ENCODE peak calls at places on chromosomes 5 and 9, in five cellular contexts. One of them, this sample, is unnamed.

GRCh38 chr5:38387161-38387560 is 128.8 kb downstream of the EGFLAM start:
- DNase-seq in PC-3: no peak
- DNase-seq in esophagus muscularis mucosa: no peak
- DNase-seq in left ventricle myocardium inferior: no peak
- DNase-seq in T-helper 17 cell: no peak
- DNase-seq in this sample: no peak

GRCh38 chr5:88060194-88060593 is 208.5 kb downstream of the TMEM161B start:
- DNase-seq in PC-3: no peak
- DNase-seq in esophagus muscularis mucosa: no peak
- DNase-seq in left ventricle myocardium inferior: no peak
- DNase-seq in T-helper 17 cell: no peak
- DNase-seq in this sample: no peak

GRCh38 chr9:114282104-114282485 is 40.8 kb upstream of the ORM1 start:
- DNase-seq in PC-3: no peak
- DNase-seq in esophagus muscularis mucosa: no peak
- DNase-seq in left ventricle myocardium inferior: peak; percentile 10
- DNase-seq in T-helper 17 cell: no peak
- DNase-seq in this sample: no peak

GRCh38 chr5:94442971-94443370 is 175.4 kb downstream of the KIAA0825 start:
- DNase-seq in PC-3: peak; percentile 25
- DNase-seq in esophagus muscularis mucosa: no peak
- DNase-seq in left ventricle myocardium inferior: no peak
- DNase-seq in T-helper 17 cell: no peak
- DNase-seq in this sample: no peak

GRCh38 chr9:126395439-126396212 is 69.0 kb downstream of the MVB12B start:
- DNase-seq in PC-3: peak; percentile 74
- DNase-seq in esophagus muscularis mucosa: no peak
- DNase-seq in left ventricle myocardium inferior: no peak
- DNase-seq in T-helper 17 cell: no peak
- DNase-seq in this sample: no peak

GRCh38 chr5:59816901-59817300 is 76.6 kb downstream of the PDE4D start:
- DNase-seq in PC-3: no peak
- DNase-seq in esophagus muscularis mucosa: no peak
- DNase-seq in left ventricle myocardium inferior: no peak
- DNase-seq in T-helper 17 cell: no peak
- DNase-seq in this sample: no peak

GRCh38 chr9:16268037-16269010 is 602.1 kb downstream of the BNC2 start:
- DNase-seq in PC-3: no peak
- DNase-seq in esophagus muscularis mucosa: no peak
- DNase-seq in left ventricle myocardium inferior: no peak
- DNase-seq in T-helper 17 cell: no peak
- DNase-seq in this sample: no peak

GRCh38 chr5:95808686-95809413 is 13.7 kb downstream of the GLRX start:
- DNase-seq in PC-3: no peak
- DNase-seq in esophagus muscularis mucosa: peak; percentile 95
- DNase-seq in left ventricle myocardium inferior: peak; percentile 85
- DNase-seq in T-helper 17 cell: peak; percentile 71
- DNase-seq in this sample: peak; percentile 70

GRCh38 chr9:96762562-96762961 is 15.3 kb downstream of the ZNF510 start:
- DNase-seq in PC-3: no peak
- DNase-seq in esophagus muscularis mucosa: no peak
- DNase-seq in left ventricle myocardium inferior: no peak
- DNase-seq in T-helper 17 cell: no peak
- DNase-seq in this sample: no peak
- H3K9me3 ChIP-seq in PC-3: peaks cover 50% of the 10 kb centered on the region
- H3K9me3 ChIP-seq in esophagus muscularis mucosa: peaks cover 28% of the 10 kb centered on the region
- H3K9me3 ChIP-seq in left ventricle myocardium inferior: peaks cover 100% of the 10 kb centered on the region
- H3K9me3 ChIP-seq in T-helper 17 cell: peaks cover 78% of the 10 kb centered on the region
- H3K9me3 ChIP-seq in this sample: peaks cover 12% of the 10 kb centered on the region

GRCh38 chr5:143606043-143606752 is 202.7 kb upstream of the NR3C1 start:
- DNase-seq in PC-3: peak; percentile 82
- DNase-seq in esophagus muscularis mucosa: peak; percentile 24
- DNase-seq in left ventricle myocardium inferior: no peak
- DNase-seq in T-helper 17 cell: no peak
- DNase-seq in this sample: no peak
- H3K9me3 ChIP-seq in PC-3: no peaks in the 10 kb centered on the region
- H3K9me3 ChIP-seq in esophagus muscularis mucosa: no peaks in the 10 kb centered on the region
- H3K9me3 ChIP-seq in left ventricle myocardium inferior: peaks cover 8% of the 10 kb centered on the region
- H3K9me3 ChIP-seq in T-helper 17 cell: no peaks in the 10 kb centered on the region
- H3K9me3 ChIP-seq in this sample: no peaks in the 10 kb centered on the region

GRCh38 chr5:71836084-71836483 is 117.0 kb downstream of the CARTPT start:
- DNase-seq in PC-3: peak; percentile 32
- DNase-seq in esophagus muscularis mucosa: no peak
- DNase-seq in left ventricle myocardium inferior: no peak
- DNase-seq in T-helper 17 cell: no peak
- DNase-seq in this sample: no peak
- H3K9me3 ChIP-seq in PC-3: no peaks in the 10 kb centered on the region
- H3K9me3 ChIP-seq in esophagus muscularis mucosa: no peaks in the 10 kb centered on the region
- H3K9me3 ChIP-seq in left ventricle myocardium inferior: peaks cover 2% of the 10 kb centered on the region
- H3K9me3 ChIP-seq in T-helper 17 cell: no peaks in the 10 kb centered on the region
- H3K9me3 ChIP-seq in this sample: no peaks in the 10 kb centered on the region

GRCh38 chr5:3024976-3025375 is 273.5 kb upstream of the IRX2 start:
- DNase-seq in PC-3: no peak
- DNase-seq in esophagus muscularis mucosa: no peak
- DNase-seq in left ventricle myocardium inferior: no peak
- DNase-seq in T-helper 17 cell: no peak
- DNase-seq in this sample: no peak

GRCh38 chr5:3026651-3027050 is 275.2 kb upstream of the IRX2 start:
- DNase-seq in PC-3: no peak
- DNase-seq in esophagus muscularis mucosa: no peak
- DNase-seq in left ventricle myocardium inferior: no peak
- DNase-seq in T-helper 17 cell: no peak
- DNase-seq in this sample: no peak

GRCh38 chr5:3027185-3027865 is 275.8 kb upstream of the IRX2 start:
- DNase-seq in PC-3: no peak
- DNase-seq in esophagus muscularis mucosa: no peak
- DNase-seq in left ventricle myocardium inferior: no peak
- DNase-seq in T-helper 17 cell: no peak
- DNase-seq in this sample: no peak

GRCh38 chr5:3025392-3025791 is 273.9 kb upstream of the IRX2 start:
- DNase-seq in PC-3: no peak
- DNase-seq in esophagus muscularis mucosa: no peak
- DNase-seq in left ventricle myocardium inferior: no peak
- DNase-seq in T-helper 17 cell: no peak
- DNase-seq in this sample: no peak

GRCh38 chr5:3026099-3026498 is 274.6 kb upstream of the IRX2 start:
- DNase-seq in PC-3: no peak
- DNase-seq in esophagus muscularis mucosa: no peak
- DNase-seq in left ventricle myocardium inferior: no peak
- DNase-seq in T-helper 17 cell: no peak
- DNase-seq in this sample: no peak
- H3K9me3 ChIP-seq in PC-3: no peaks in the 10 kb centered on the region
- H3K9me3 ChIP-seq in esophagus muscularis mucosa: no peaks in the 10 kb centered on the region
- H3K9me3 ChIP-seq in left ventricle myocardium inferior: no peaks in the 10 kb centered on the region
- H3K9me3 ChIP-seq in T-helper 17 cell: no peaks in the 10 kb centered on the region
- H3K9me3 ChIP-seq in this sample: no peaks in the 10 kb centered on the region

DNA sequence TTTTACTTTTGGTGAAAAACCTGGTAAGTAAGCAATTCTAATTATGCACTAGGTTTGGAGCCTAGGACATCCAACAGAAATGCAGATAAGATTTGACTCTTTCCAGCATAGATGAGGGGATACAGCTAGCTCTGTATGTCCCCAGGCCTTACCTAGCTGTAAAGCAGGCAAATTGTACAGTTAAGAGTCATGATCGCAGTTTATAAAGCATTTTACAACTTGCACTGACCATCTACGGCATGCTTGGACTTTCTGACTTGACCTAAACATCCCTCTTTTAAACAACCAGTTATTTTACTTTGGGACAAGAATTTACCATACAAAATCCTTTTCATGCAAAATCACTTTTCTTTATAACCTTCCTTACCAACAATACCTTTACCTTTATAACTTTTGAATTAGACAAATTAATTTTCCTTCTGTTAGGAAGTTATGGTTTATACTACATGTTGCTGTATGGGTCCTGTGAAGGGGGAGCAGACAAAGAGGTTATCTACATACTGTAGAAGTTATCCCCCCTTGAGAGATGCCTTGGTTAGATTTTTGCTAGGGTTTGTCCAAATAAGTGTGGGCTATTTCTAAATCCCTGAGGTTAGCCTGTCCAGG is 36.8 kb downstream of the FGD3 start:
- DNase-seq in PC-3: peak; percentile 29
- DNase-seq in esophagus muscularis mucosa: no peak
- DNase-seq in left ventricle myocardium inferior: no peak
- DNase-seq in T-helper 17 cell: no peak
- DNase-seq in this sample: peak; percentile 51
- H3K9me3 ChIP-seq in PC-3: peaks cover 20% of the 10 kb centered on the region
- H3K9me3 ChIP-seq in esophagus muscularis mucosa: no peaks in the 10 kb centered on the region
- H3K9me3 ChIP-seq in left ventricle myocardium inferior: peaks cover 23% of the 10 kb centered on the region
- H3K9me3 ChIP-seq in T-helper 17 cell: no peaks in the 10 kb centered on the region
- H3K9me3 ChIP-seq in this sample: peaks cover 23% of the 10 kb centered on the region

GRCh38 chr5:76438025-76438424 is 34.9 kb downstream of the IQGAP2 start:
- DNase-seq in PC-3: no peak
- DNase-seq in esophagus muscularis mucosa: no peak
- DNase-seq in left ventricle myocardium inferior: no peak
- DNase-seq in T-helper 17 cell: no peak
- DNase-seq in this sample: no peak
- H3K9me3 ChIP-seq in PC-3: no peaks in the 10 kb centered on the region
- H3K9me3 ChIP-seq in esophagus muscularis mucosa: no peaks in the 10 kb centered on the region
- H3K9me3 ChIP-seq in left ventricle myocardium inferior: peaks cover 29% of the 10 kb centered on the region
- H3K9me3 ChIP-seq in T-helper 17 cell: no peaks in the 10 kb centered on the region
- H3K9me3 ChIP-seq in this sample: peaks cover 7% of the 10 kb centered on the region

GRCh38 chr5:153941265-153941664 is 97.4 kb downstream of the FAM114A2 start:
- DNase-seq in PC-3: no peak
- DNase-seq in esophagus muscularis mucosa: no peak
- DNase-seq in left ventricle myocardium inferior: no peak
- DNase-seq in T-helper 17 cell: no peak
- DNase-seq in this sample: no peak

GRCh38 chr5:153938131-153938842 is 100.4 kb downstream of the FAM114A2 start:
- DNase-seq in PC-3: no peak
- DNase-seq in esophagus muscularis mucosa: no peak
- DNase-seq in left ventricle myocardium inferior: no peak
- DNase-seq in T-helper 17 cell: no peak
- DNase-seq in this sample: peak; percentile 28

GRCh38 chr5:153937661-153938060 is 101.0 kb downstream of the FAM114A2 start:
- DNase-seq in PC-3: no peak
- DNase-seq in esophagus muscularis mucosa: no peak
- DNase-seq in left ventricle myocardium inferior: no peak
- DNase-seq in T-helper 17 cell: no peak
- DNase-seq in this sample: no peak

DNA sequence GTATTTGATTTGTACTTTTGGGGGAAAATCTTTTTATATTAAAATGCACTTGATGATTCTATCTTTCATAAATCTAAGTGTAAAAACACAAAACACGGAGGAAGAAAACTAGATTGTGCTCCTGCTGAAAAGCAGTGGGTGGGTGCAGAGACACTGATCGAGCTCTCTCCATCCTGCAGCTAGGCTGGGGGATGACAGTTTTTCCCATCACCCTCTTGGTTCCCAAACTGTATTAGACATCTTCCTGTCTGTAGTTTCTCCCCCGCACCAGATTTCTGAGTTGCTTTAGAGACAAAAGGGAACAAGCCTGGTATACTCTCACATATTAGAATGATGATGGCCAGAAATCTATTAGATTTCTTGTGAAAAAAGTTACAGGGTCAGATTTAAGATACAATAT is 99.6 kb downstream of the FAM114A2 start:
- DNase-seq in PC-3: no peak
- DNase-seq in esophagus muscularis mucosa: no peak
- DNase-seq in left ventricle myocardium inferior: no peak
- DNase-seq in T-helper 17 cell: no peak
- DNase-seq in this sample: no peak
- H3K9me3 ChIP-seq in PC-3: no peaks in the 10 kb centered on the region
- H3K9me3 ChIP-seq in esophagus muscularis mucosa: no peaks in the 10 kb centered on the region
- H3K9me3 ChIP-seq in left ventricle myocardium inferior: peaks cover 96% of the 10 kb centered on the region
- H3K9me3 ChIP-seq in T-helper 17 cell: peaks cover 5% of the 10 kb centered on the region
- H3K9me3 ChIP-seq in this sample: peaks cover 18% of the 10 kb centered on the region

This sample was measured in HAP-1.